ENCODE peak calls at places on chromosomes 13 and 19, in five cellular contexts. One of them, this sample, is unnamed.
A peak's percentile ranks its signal among the peaks of the same experiment; 100 is the strongest.

GRCh38 chr13:76879211-76879875 is 6.9 kb downstream of the KCTD12 start:
- DNase-seq in right lobe of liver: peak; percentile 65
- DNase-seq in sigmoid colon: peak; percentile 89
- DNase-seq in body of pancreas: peak; percentile 28
- DNase-seq in stomach: peak; percentile 38
- DNase-seq in this sample: peak; percentile 22

GRCh38 chr13:78607409-78608253 is 4.3 kb upstream of the POU4F1 start:
- DNase-seq in body of pancreas: no peak
- DNase-seq in stomach: no peak
- DNase-seq in sigmoid colon: no peak
- DNase-seq in right lobe of liver: no peak
- DNase-seq in this sample: no peak

GRCh38 chr13:105231579-105231978 is 1303.9 kb downstream of the EFNB2 start:
- DNase-seq in sigmoid colon: no peak
- DNase-seq in stomach: no peak
- DNase-seq in body of pancreas: no peak
- DNase-seq in right lobe of liver: no peak
- DNase-seq in this sample: no peak

GRCh38 chr13:68390987-68391386 is 1160.9 kb upstream of the PCDH9 start:
- DNase-seq in sigmoid colon: no peak
- DNase-seq in body of pancreas: no peak
- DNase-seq in stomach: no peak
- DNase-seq in right lobe of liver: no peak
- DNase-seq in this sample: no peak

GRCh38 chr13:113018676-113019465 is 49.9 kb downstream of the MCF2L start:
- DNase-seq in stomach: no peak
- DNase-seq in right lobe of liver: no peak
- DNase-seq in sigmoid colon: no peak
- DNase-seq in body of pancreas: no peak
- DNase-seq in this sample: no peak

GRCh38 chr13:45341799-45342584 is 1.0 kb upstream of the TPT1 start:
- DNase-seq in right lobe of liver: no peak
- DNase-seq in sigmoid colon: peak; percentile 83
- DNase-seq in body of pancreas: peak; percentile 55
- DNase-seq in stomach: peak; percentile 59
- DNase-seq in this sample: no peak

GRCh38 chr13:22562116-22562515 is 618.7 kb upstream of the SGCG start:
- DNase-seq in body of pancreas: no peak
- DNase-seq in sigmoid colon: no peak
- DNase-seq in stomach: no peak
- DNase-seq in right lobe of liver: no peak
- DNase-seq in this sample: no peak

GRCh38 chr13:28819748-28820098 is 416 bp upstream of the MTUS2 start:
- DNase-seq in body of pancreas: peak; percentile 74
- DNase-seq in sigmoid colon: no peak
- DNase-seq in right lobe of liver: peak; percentile 75
- DNase-seq in stomach: peak; percentile 27
- DNase-seq in this sample: no peak

GRCh38 chr13:80040219-80040976 is 300.5 kb downstream of the SPRY2 start:
- DNase-seq in body of pancreas: no peak
- DNase-seq in sigmoid colon: no peak
- DNase-seq in stomach: no peak
- DNase-seq in right lobe of liver: no peak
- DNase-seq in this sample: no peak

GRCh38 chr19:45076851-45077730 is 813 bp upstream of the ZNF296 start:
- DNase-seq in stomach: no peak
- DNase-seq in body of pancreas: no peak
- DNase-seq in sigmoid colon: no peak
- DNase-seq in right lobe of liver: no peak
- DNase-seq in this sample: no peak

GRCh38 chr19:30014770-30015169 is 72.7 kb downstream of the URI1 start:
- DNase-seq in sigmoid colon: no peak
- DNase-seq in body of pancreas: no peak
- DNase-seq in stomach: no peak
- DNase-seq in right lobe of liver: no peak
- DNase-seq in this sample: no peak

GRCh38 chr13:92463134-92463533 is 763.5 kb upstream of the GPC6 start:
- DNase-seq in stomach: no peak
- DNase-seq in right lobe of liver: no peak
- DNase-seq in sigmoid colon: no peak
- DNase-seq in body of pancreas: peak; percentile 57
- DNase-seq in this sample: no peak

GRCh38 chr19:46611791-46612190 is 10.7 kb downstream of the CALM3 start:
- DNase-seq in right lobe of liver: peak; percentile 35
- DNase-seq in sigmoid colon: peak; percentile 56
- DNase-seq in body of pancreas: peak; percentile 6
- DNase-seq in stomach: no peak
- DNase-seq in this sample: no peak

GRCh38 chr19:31135841-31136240 is 213.4 kb downstream of the TSHZ3 start:
- DNase-seq in sigmoid colon: no peak
- DNase-seq in stomach: no peak
- DNase-seq in body of pancreas: no peak
- DNase-seq in right lobe of liver: no peak
- DNase-seq in this sample: no peak

GRCh38 chr13:49300716-49301589 is 53.2 kb downstream of the CDADC1 start:
- DNase-seq in sigmoid colon: peak; percentile 81
- DNase-seq in body of pancreas: peak; percentile 50
- DNase-seq in right lobe of liver: no peak
- DNase-seq in stomach: peak; percentile 41
- DNase-seq in this sample: no peak

GRCh38 chr13:45595968-45596367 is 19.6 kb downstream of the ERICH6B start:
- DNase-seq in sigmoid colon: no peak
- DNase-seq in stomach: no peak
- DNase-seq in right lobe of liver: no peak
- DNase-seq in body of pancreas: no peak
- DNase-seq in this sample: no peak

GRCh38 chr19:5150902-5151741 is 182.2 kb downstream of the KDM4B start:
- DNase-seq in body of pancreas: peak; percentile 4
- DNase-seq in sigmoid colon: peak; percentile 61
- DNase-seq in right lobe of liver: peak; percentile 56
- DNase-seq in stomach: no peak
- DNase-seq in this sample: no peak

GRCh38 chr19:36436531-36436930 is 18.1 kb upstream of the ZFP82 start:
- DNase-seq in body of pancreas: no peak
- DNase-seq in stomach: no peak
- DNase-seq in right lobe of liver: no peak
- DNase-seq in sigmoid colon: no peak
- DNase-seq in this sample: no peak

GRCh38 chr13:31521466-31521865 is 217.9 kb upstream of the RXFP2 start:
- DNase-seq in stomach: no peak
- DNase-seq in body of pancreas: no peak
- DNase-seq in sigmoid colon: no peak
- DNase-seq in right lobe of liver: no peak
- DNase-seq in this sample: no peak

GRCh38 chr19:10009269-10009665 is 1.0 kb downstream of the COL5A3 start:
- DNase-seq in stomach: peak; percentile 28
- DNase-seq in sigmoid colon: peak; percentile 89
- DNase-seq in right lobe of liver: no peak
- DNase-seq in body of pancreas: peak; percentile 64
- DNase-seq in this sample: no peak

GRCh38 chr19:14439014-14439413 is 5.9 kb downstream of the PKN1 start:
- DNase-seq in stomach: no peak
- DNase-seq in sigmoid colon: no peak
- DNase-seq in body of pancreas: no peak
- DNase-seq in right lobe of liver: no peak
- DNase-seq in this sample: no peak

GRCh38 chr19:15105044-15105443 is 2.2 kb upstream of the SYDE1 start:
- DNase-seq in sigmoid colon: no peak
- DNase-seq in body of pancreas: no peak
- DNase-seq in right lobe of liver: no peak
- DNase-seq in stomach: no peak
- DNase-seq in this sample: no peak

DNA sequence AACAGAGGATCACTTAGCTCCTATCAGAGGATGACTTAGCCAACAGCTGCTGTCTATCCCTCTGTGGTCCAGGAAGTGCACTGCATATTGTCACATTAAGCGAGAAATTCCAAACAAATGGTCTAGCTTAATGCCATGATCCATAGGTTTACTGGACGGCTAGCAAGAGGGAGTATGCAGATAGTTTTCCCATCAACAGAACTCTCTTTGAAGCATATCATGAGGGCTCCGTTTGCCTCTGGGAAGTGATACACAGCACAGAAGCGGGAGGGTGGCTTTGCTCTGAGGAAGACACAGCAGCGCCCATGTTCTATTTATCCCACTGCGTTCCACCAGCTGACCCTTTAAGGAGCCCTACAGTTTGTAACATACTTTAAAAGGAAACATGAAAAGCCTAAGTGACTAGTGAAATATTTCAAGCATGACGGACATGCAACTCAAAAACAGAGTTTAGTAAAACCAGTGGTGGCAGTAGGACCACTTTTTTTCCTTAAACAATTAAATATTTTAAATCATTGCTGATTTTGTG is 52.7 kb downstream of the COL4A1 start:
- DNase-seq in sigmoid colon: no peak
- DNase-seq in right lobe of liver: no peak
- DNase-seq in body of pancreas: no peak
- DNase-seq in stomach: no peak
- DNase-seq in this sample: no peak
- TF ChIP-seq CTCF in sigmoid colon: no peak
- TF ChIP-seq CTCF in right lobe of liver: no peak
- TF ChIP-seq CTCF in body of pancreas: no peak
- TF ChIP-seq CTCF in stomach: no peak
- TF ChIP-seq CTCF in this sample: no peak

DNA sequence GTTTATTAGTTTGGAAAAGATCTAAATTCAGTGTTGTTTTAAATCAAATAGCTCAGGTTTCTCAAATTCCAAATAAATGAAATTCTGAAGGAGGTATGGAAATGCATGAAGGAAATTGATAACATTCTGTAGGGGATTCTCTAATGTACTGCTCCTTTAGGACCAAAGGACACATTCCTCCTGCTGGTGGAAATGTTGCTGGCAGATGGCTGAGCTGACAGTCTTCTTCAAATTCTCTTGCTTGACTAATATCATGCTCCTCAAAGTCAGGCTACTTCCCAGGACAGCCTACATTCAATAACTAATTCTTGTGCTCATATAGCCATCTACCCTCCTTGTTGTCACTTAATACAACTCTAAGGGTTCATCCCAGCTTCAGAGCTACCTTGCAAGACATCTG is 1118.5 kb downstream of the PCDH9 start:
- DNase-seq in sigmoid colon: no peak
- DNase-seq in right lobe of liver: no peak
- DNase-seq in stomach: no peak
- DNase-seq in body of pancreas: no peak
- DNase-seq in this sample: no peak
- TF ChIP-seq POLR2A in sigmoid colon: no peak
- TF ChIP-seq POLR2A in right lobe of liver: no peak
- TF ChIP-seq POLR2A in stomach: no peak
- TF ChIP-seq POLR2A in body of pancreas: no peak
- TF ChIP-seq POLR2A in this sample: no peak

GRCh38 chr19:2550431-2551171 is 74.7 kb downstream of the GADD45B start:
- DNase-seq in right lobe of liver: peak; percentile 57
- DNase-seq in sigmoid colon: peak; percentile 77
- DNase-seq in body of pancreas: no peak
- DNase-seq in stomach: no peak
- DNase-seq in this sample: no peak
- H3K27ac ChIP-seq in right lobe of liver: peak overlapping the region; percentile 43
- H3K27ac ChIP-seq in sigmoid colon: peak overlapping the region; percentile 69
- H3K27ac ChIP-seq in body of pancreas: no peak overlapping the region
- H3K27ac ChIP-seq in stomach: peak overlapping the region; percentile 73
- H3K27ac ChIP-seq in this sample: peak overlapping the region; percentile 81

GRCh38 chr19:56189785-56190184 is 7.8 kb downstream of the ZSCAN5B start:
- DNase-seq in stomach: no peak
- DNase-seq in sigmoid colon: no peak
- DNase-seq in body of pancreas: no peak
- DNase-seq in right lobe of liver: no peak
- DNase-seq in this sample: no peak

GRCh38 chr19:56191115-56191514 is 6.5 kb downstream of the ZSCAN5B start:
- DNase-seq in stomach: no peak
- DNase-seq in body of pancreas: no peak
- DNase-seq in right lobe of liver: no peak
- DNase-seq in sigmoid colon: no peak
- DNase-seq in this sample: no peak

GRCh38 chr19:56193981-56194380 is 3.6 kb downstream of the ZSCAN5B start:
- DNase-seq in sigmoid colon: no peak
- DNase-seq in stomach: no peak
- DNase-seq in right lobe of liver: no peak
- DNase-seq in body of pancreas: no peak
- DNase-seq in this sample: no peak

GRCh38 chr19:56191711-56192110 is 5.9 kb downstream of the ZSCAN5B start:
- DNase-seq in body of pancreas: no peak
- DNase-seq in stomach: no peak
- DNase-seq in right lobe of liver: no peak
- DNase-seq in sigmoid colon: no peak
- DNase-seq in this sample: no peak
- TF ChIP-seq CTCF in body of pancreas: no peak
- TF ChIP-seq CTCF in stomach: no peak
- TF ChIP-seq CTCF in right lobe of liver: no peak
- TF ChIP-seq CTCF in sigmoid colon: no peak
- TF ChIP-seq CTCF in this sample: no peak